ENCODE peak calls at places on chromosomes 6 and 20, in ten cellular contexts. Y is activated CD8-positive, alpha-beta memory T cell treated with anti-CD3 and anti-CD28 coated beads for 4 hours; N is tibial artery; X is KG1; C is GM12878; T is anterior cingulate cortex; W is left colon; U is substantia nigra; F is mammary epithelial cell; S is progenitor cell of endocrine pancreas. R is an unnamed sample.

GRCh38 chr20:9334866-9335265 is 179.5 kb upstream of the LAMP5 start:
- DNase-seq in X (no peak), W (no peak), F (no peak), C (no peak), U (no peak), T (no peak), Y (no peak), N (no peak), S (no peak), R (no peak)

GRCh38 chr6:165936660-165937059 is 231.0 kb downstream of the TBXT start:
- DNase-seq in S (no peak), N (no peak), X (no peak), F (no peak), Y (no peak), W (no peak), U (no peak), T (no peak), C (no peak), R (no peak)

GRCh38 chr6:167660944-167661343 is 165.8 kb upstream of the AFDN start:
- DNase-seq in X (no peak), Y (no peak), S (no peak), W (no peak), U (no peak), C (no peak), N (no peak), F (no peak), T (no peak), R (no peak)

GRCh38 chr6:64012351-64013060 is 376.9 kb downstream of the PHF3 start:
- DNase-seq in X (no peak), U (peak; percentile 56), T (no peak), F (peak; percentile 6), Y (no peak), W (no peak), S (no peak), N (no peak), C (no peak), R (peak; percentile 55)

GRCh38 chr6:112018619-112019416 is 35.1 kb upstream of the CCN6 start:
- DNase-seq in Y (no peak), U (no peak), S (no peak), N (peak; percentile 83), T (no peak), X (no peak), C (no peak), F (no peak), W (no peak), R (no peak)

GRCh38 chr20:63956664-63957003 is 418 bp upstream of the UCKL1 start:
- DNase-seq in Y (no peak), T (no peak), W (no peak), S (no peak), C (no peak), F (no peak), N (no peak), X (no peak), U (no peak), R (no peak)

GRCh38 chr20:62080249-62080993 is 14.7 kb upstream of the TAF4 start:
- DNase-seq in U (peak; percentile 2), X (no peak), Y (no peak), C (no peak), W (no peak), N (no peak), S (no peak), T (no peak), F (no peak), R (no peak)

GRCh38 chr6:151806757-151807512 is 547 bp upstream of the ESR1 start:
- DNase-seq in Y (no peak), W (no peak), X (no peak), S (no peak), F (no peak), N (no peak), C (no peak), U (no peak), T (no peak), R (peak; percentile 69)

GRCh38 chr6:168415149-168415992 is 25.6 kb upstream of the SMOC2 start:
- DNase-seq in W (no peak), Y (no peak), S (no peak), X (no peak), F (no peak), U (no peak), N (no peak), C (no peak), T (no peak), R (no peak)

GRCh38 chr6:34919651-34920050 is 30.6 kb downstream of the ANKS1A start:
- DNase-seq in W (no peak), S (no peak), T (no peak), X (no peak), U (no peak), Y (no peak), C (no peak), F (no peak), N (no peak), R (no peak)